ENCODE peak calls at places on chromosome 21, in four cellular contexts. One of them, this sample, is unnamed.

GRCh38 chr21:39644069-39644468 is 31.3 kb downstream of the B3GALT5 start:
- DNase-seq in uterus: no peak
- DNase-seq in aorta: no peak
- DNase-seq in HCT116: no peak
- DNase-seq in this sample: no peak

GRCh38 chr21:39388038-39388810 is 39.3 kb upstream of the HMGN1 start:
- DNase-seq in uterus: peak; percentile 89
- DNase-seq in aorta: peak; percentile 95
- DNase-seq in HCT116: peak; percentile 64
- DNase-seq in this sample: peak; percentile 93

GRCh38 chr21:25564349-25564948 is 42.8 kb downstream of the MRPL39 start:
- DNase-seq in uterus: no peak
- DNase-seq in aorta: no peak
- DNase-seq in HCT116: no peak
- DNase-seq in this sample: no peak

GRCh38 chr21:17613242-17613676 is 558 bp upstream of the BTG3 start:
- DNase-seq in uterus: peak; percentile 46
- DNase-seq in aorta: peak; percentile 63
- DNase-seq in HCT116: no peak
- DNase-seq in this sample: peak; percentile 85

GRCh38 chr21:26067836-26068401 is 102.7 kb downstream of the APP start:
- DNase-seq in uterus: no peak
- DNase-seq in aorta: no peak
- DNase-seq in HCT116: no peak
- DNase-seq in this sample: no peak

GRCh38 chr21:28781602-28782274 is 210.9 kb downstream of the LTN1 start:
- DNase-seq in uterus: no peak
- DNase-seq in aorta: no peak
- DNase-seq in HCT116: peak; percentile 6
- DNase-seq in this sample: no peak

GRCh38 chr21:33828083-33828482 is 87.5 kb downstream of the ATP5PO start:
- DNase-seq in uterus: no peak
- DNase-seq in aorta: no peak
- DNase-seq in HCT116: no peak
- DNase-seq in this sample: no peak

GRCh38 chr21:29078884-29079765 is 5.7 kb upstream of the CCT8 start:
- DNase-seq in uterus: no peak
- DNase-seq in aorta: peak; percentile 61
- DNase-seq in HCT116: no peak
- DNase-seq in this sample: no peak

GRCh38 chr21:29360799-29361765 is 62.4 kb downstream of the BACH1 start:
- DNase-seq in uterus: no peak
- DNase-seq in aorta: no peak
- DNase-seq in HCT116: no peak
- DNase-seq in this sample: no peak

GRCh38 chr21:27734146-27734545 is 767.3 kb upstream of the ADAMTS5 start:
- DNase-seq in uterus: no peak
- DNase-seq in aorta: no peak
- DNase-seq in HCT116: no peak
- DNase-seq in this sample: no peak

GRCh38 chr21:19950347-19950746 is 1047.9 kb upstream of the NCAM2 start:
- DNase-seq in uterus: no peak
- DNase-seq in aorta: no peak
- DNase-seq in HCT116: no peak
- DNase-seq in this sample: no peak

GRCh38 chr21:27315373-27315772 is 348.5 kb upstream of the ADAMTS5 start:
- DNase-seq in uterus: no peak
- DNase-seq in aorta: no peak
- DNase-seq in HCT116: no peak
- DNase-seq in this sample: peak; percentile 17

GRCh38 chr21:20971296-20971921 is 26.8 kb upstream of the NCAM2 start:
- DNase-seq in uterus: no peak
- DNase-seq in aorta: peak; percentile 42
- DNase-seq in HCT116: no peak
- DNase-seq in this sample: peak; percentile 38

GRCh38 chr21:29661672-29662442 is 277.9 kb downstream of the GRIK1 start:
- DNase-seq in uterus: no peak
- DNase-seq in aorta: no peak
- DNase-seq in HCT116: no peak
- DNase-seq in this sample: no peak

GRCh38 chr21:33894736-33895288 is 20.8 kb downstream of the ATP5PO start:
- DNase-seq in uterus: peak; percentile 81
- DNase-seq in aorta: peak; percentile 90
- DNase-seq in HCT116: peak; percentile 27
- DNase-seq in this sample: peak; percentile 84

GRCh38 chr21:30102881-30103280 is 63.7 kb downstream of the CLDN17 start:
- DNase-seq in uterus: no peak
- DNase-seq in aorta: no peak
- DNase-seq in HCT116: no peak
- DNase-seq in this sample: no peak

GRCh38 chr21:36800734-36801133 is 101.8 kb downstream of the SIM2 start:
- DNase-seq in uterus: no peak
- DNase-seq in aorta: no peak
- DNase-seq in HCT116: no peak
- DNase-seq in this sample: no peak

GRCh38 chr21:33441489-33442477 is 38.0 kb downstream of the TMEM50B start:
- DNase-seq in uterus: no peak
- DNase-seq in aorta: peak; percentile 68
- DNase-seq in HCT116: no peak
- DNase-seq in this sample: peak; percentile 72

GRCh38 chr21:27429612-27430361 is 462.9 kb upstream of the ADAMTS5 start:
- DNase-seq in uterus: no peak
- DNase-seq in aorta: no peak
- DNase-seq in HCT116: no peak
- DNase-seq in this sample: no peak

GRCh38 chr21:32770514-32771133 is 931 bp downstream of the PAXBP1 start:
- DNase-seq in uterus: no peak
- DNase-seq in aorta: no peak
- DNase-seq in HCT116: no peak
- DNase-seq in this sample: no peak

GRCh38 chr21:36450511-36450910 is 29.4 kb downstream of the CLDN14 start:
- DNase-seq in uterus: no peak
- DNase-seq in aorta: no peak
- DNase-seq in HCT116: no peak
- DNase-seq in this sample: no peak

GRCh38 chr21:40615503-40616376 is 231.2 kb downstream of the DSCAM start:
- DNase-seq in uterus: no peak
- DNase-seq in aorta: no peak
- DNase-seq in HCT116: no peak
- DNase-seq in this sample: no peak

GRCh38 chr21:33127154-33127893 is 57.4 kb downstream of the OLIG1 start:
- DNase-seq in uterus: peak; percentile 36
- DNase-seq in aorta: peak; percentile 81
- DNase-seq in HCT116: peak; percentile 48
- DNase-seq in this sample: peak; percentile 84

GRCh38 chr21:36700961-36701911 is 2.3 kb downstream of the SIM2 start:
- DNase-seq in uterus: no peak
- DNase-seq in aorta: peak; percentile 37
- DNase-seq in HCT116: no peak
- DNase-seq in this sample: no peak

GRCh38 chr21:26835027-26835713 is 10.0 kb downstream of the ADAMTS1 start:
- DNase-seq in uterus: no peak
- DNase-seq in aorta: no peak
- DNase-seq in HCT116: no peak
- DNase-seq in this sample: no peak

GRCh38 chr21:42451941-42452340 is 44.1 kb downstream of the RSPH1 start:
- DNase-seq in uterus: no peak
- DNase-seq in aorta: no peak
- DNase-seq in HCT116: no peak
- DNase-seq in this sample: no peak
- H3K4me1 ChIP-seq in uterus: no peaks in the 10 kb centered on the region
- H3K4me1 ChIP-seq in aorta: no peaks in the 10 kb centered on the region
- H3K4me1 ChIP-seq in HCT116: peaks cover 6% of the 10 kb centered on the region
- H3K4me1 ChIP-seq in this sample: peaks cover 11% of the 10 kb centered on the region

GRCh38 chr21:34995979-34996303 is 53.2 kb downstream of the RUNX1 start:
- DNase-seq in uterus: no peak
- DNase-seq in aorta: no peak
- DNase-seq in HCT116: no peak
- DNase-seq in this sample: no peak

GRCh38 chr21:34997295-34997694 is 51.8 kb downstream of the RUNX1 start:
- DNase-seq in uterus: no peak
- DNase-seq in aorta: no peak
- DNase-seq in HCT116: no peak
- DNase-seq in this sample: no peak

GRCh38 chr21:34992736-34993135 is 56.4 kb downstream of the RUNX1 start:
- DNase-seq in uterus: peak; percentile 66
- DNase-seq in aorta: peak; percentile 58
- DNase-seq in HCT116: no peak
- DNase-seq in this sample: no peak

GRCh38 chr21:34996304-34997081 is 52.6 kb downstream of the RUNX1 start:
- DNase-seq in uterus: peak; percentile 42
- DNase-seq in aorta: no peak
- DNase-seq in HCT116: no peak
- DNase-seq in this sample: no peak

DNA sequence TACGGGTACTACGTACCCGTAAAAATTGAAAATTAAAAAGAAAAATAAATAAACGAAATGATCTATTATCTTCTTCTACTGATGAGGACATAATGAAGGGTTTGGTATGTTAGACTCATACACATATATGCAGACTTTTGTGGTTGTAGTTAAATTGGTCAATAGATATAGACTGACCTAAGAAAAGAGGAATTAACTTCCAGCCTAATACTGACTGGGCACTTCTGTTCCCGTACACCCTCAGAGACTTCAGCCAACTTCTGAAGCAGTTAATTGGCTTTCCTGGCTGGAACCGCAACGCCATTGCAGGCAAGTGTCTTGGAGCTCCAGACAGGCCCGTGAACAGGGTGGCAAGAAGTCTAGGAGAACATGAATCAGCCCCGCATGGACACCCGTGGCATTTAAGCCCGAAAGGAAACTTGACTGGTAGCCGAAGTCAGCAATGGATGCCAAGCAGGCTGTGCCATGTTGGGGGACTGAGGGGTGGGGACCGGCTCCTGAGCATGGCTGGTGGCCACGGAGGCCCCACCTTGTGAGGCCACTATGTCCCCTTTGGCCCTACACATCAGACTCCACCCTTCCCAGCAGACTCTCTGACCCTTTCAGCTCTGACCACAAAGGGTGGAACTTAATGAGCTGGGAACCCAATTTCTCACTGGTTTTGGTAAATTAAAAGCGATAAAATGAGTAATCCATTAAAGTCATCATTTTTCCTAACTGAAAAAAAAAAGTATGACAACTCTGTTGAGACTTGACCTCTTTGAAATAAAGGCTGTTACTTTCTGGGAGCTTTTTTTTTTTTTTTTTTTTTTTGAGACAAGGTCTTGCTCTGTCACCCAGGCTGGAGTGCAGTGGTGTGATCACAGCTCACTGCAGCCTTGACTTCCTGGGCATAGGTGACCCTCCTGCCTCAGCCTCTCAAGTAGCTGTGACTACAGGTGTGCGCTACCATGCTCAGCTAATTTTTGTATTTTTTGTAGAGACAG is 54.2 kb downstream of the RUNX1 start:
- DNase-seq in uterus: no peak
- DNase-seq in aorta: peak; percentile 66
- DNase-seq in HCT116: no peak
- DNase-seq in this sample: no peak
- H3K4me1 ChIP-seq in uterus: no peaks in the 10 kb centered on the region
- H3K4me1 ChIP-seq in aorta: no peaks in the 10 kb centered on the region
- H3K4me1 ChIP-seq in HCT116: no peaks in the 10 kb centered on the region
- H3K4me1 ChIP-seq in this sample: peaks cover 4% of the 10 kb centered on the region

GRCh38 chr21:44296916-44297315 is 2.9 kb upstream of the PFKL start:
- DNase-seq in uterus: no peak
- DNase-seq in aorta: no peak
- DNase-seq in HCT116: no peak
- DNase-seq in this sample: peak; percentile 71
- H3K4me1 ChIP-seq in uterus: peaks cover 16% of the 10 kb centered on the region
- H3K4me1 ChIP-seq in aorta: no peaks in the 10 kb centered on the region
- H3K4me1 ChIP-seq in HCT116: peaks cover 7% of the 10 kb centered on the region
- H3K4me1 ChIP-seq in this sample: peaks cover 13% of the 10 kb centered on the region

GRCh38 chr21:38325761-38326420 is 69.1 kb downstream of the KCNJ15 start:
- DNase-seq in uterus: no peak
- DNase-seq in aorta: no peak
- DNase-seq in HCT116: no peak
- DNase-seq in this sample: no peak
- H3K4me1 ChIP-seq in uterus: no peaks in the 10 kb centered on the region
- H3K4me1 ChIP-seq in aorta: no peaks in the 10 kb centered on the region
- H3K4me1 ChIP-seq in HCT116: no peaks in the 10 kb centered on the region
- H3K4me1 ChIP-seq in this sample: peaks cover 17% of the 10 kb centered on the region

DNA sequence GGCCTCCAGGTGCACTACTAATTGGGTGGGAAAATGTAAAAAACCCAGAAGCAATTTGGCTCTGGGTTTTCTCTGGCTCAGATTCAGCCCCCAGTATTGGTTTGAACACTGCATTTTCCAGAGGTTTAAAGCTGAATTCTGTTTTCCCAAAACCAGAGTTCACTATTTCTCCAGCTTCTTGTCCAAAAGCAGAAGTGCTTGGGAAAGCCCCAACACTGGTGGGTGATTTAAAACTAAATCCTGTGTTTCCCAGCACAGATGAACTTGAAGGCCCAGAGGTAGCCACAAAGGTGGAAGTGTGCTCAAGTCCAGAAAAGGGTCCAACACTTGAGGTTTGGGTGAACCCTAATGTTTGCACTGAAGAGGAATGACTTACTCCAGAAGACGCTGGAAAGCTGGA is 689 bp downstream of the MCM3AP start:
- DNase-seq in uterus: no peak
- DNase-seq in aorta: no peak
- DNase-seq in HCT116: no peak
- DNase-seq in this sample: no peak
- H3K4me1 ChIP-seq in uterus: peaks cover 12% of the 10 kb centered on the region
- H3K4me1 ChIP-seq in aorta: peaks cover 7% of the 10 kb centered on the region
- H3K4me1 ChIP-seq in HCT116: peaks cover 11% of the 10 kb centered on the region
- H3K4me1 ChIP-seq in this sample: peaks cover 36% of the 10 kb centered on the region

DNA sequence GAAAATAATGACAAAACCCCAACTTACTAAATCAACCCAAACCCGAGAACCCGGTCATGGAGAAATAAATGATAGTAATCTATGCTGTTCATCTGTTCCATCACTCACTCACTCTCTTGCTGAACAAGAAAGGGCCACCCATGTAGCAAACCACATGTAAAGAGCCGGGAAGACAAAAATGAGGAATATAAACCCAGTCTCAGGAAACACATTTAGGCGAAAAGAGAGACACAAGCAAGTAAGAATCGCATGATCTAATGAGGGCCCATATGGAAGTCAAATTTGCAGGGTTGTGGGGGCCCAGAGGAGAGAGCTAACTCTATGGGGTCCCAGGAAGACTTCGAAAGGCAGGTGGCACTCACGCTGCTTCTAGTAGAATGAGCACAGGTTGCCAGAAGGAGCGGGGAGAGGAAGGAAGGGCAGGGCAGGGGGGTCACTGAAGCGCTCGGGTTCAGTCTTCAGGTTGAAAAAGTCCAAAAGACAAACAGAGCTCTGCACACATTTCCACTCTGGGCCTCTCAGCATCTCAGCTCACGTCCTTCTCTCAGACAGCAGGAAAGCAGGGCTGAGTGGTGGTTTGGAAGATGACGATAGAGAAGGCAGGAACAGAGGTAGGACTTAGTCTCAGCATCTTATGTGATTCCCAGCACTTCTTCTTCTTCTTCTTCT is 142.9 kb upstream of the KRTAP19-8 start:
- DNase-seq in uterus: no peak
- DNase-seq in aorta: no peak
- DNase-seq in HCT116: no peak
- DNase-seq in this sample: no peak
- H3K4me1 ChIP-seq in uterus: no peaks in the 10 kb centered on the region
- H3K4me1 ChIP-seq in aorta: no peaks in the 10 kb centered on the region
- H3K4me1 ChIP-seq in HCT116: no peaks in the 10 kb centered on the region
- H3K4me1 ChIP-seq in this sample: peaks cover 16% of the 10 kb centered on the region

This sample was measured in left lung.